ENCODE peak calls at places on chromosomes 7 and 10, in seven cellular contexts. T, I, N, O, F, S and K are unnamed samples.

GRCh38 chr7:152709307-152710133 is 33.6 kb upstream of the XRCC2 start:
- DNase-seq in T (no peak), I (no peak), N (no peak), O (no peak), F (no peak), S (no peak), K (no peak)

GRCh38 chr7:85972504-85973141 is 671.1 kb upstream of the GRM3 start:
- DNase-seq in T (no peak), I (no peak), N (no peak), O (no peak), F (peak; percentile 56), S (peak; percentile 50), K (no peak)

GRCh38 chr7:83413831-83414230 is 235.1 kb downstream of the SEMA3E start:
- DNase-seq in T (no peak), I (peak; percentile 60), N (no peak), O (peak; percentile 40), F (no peak), S (no peak), K (no peak)

GRCh38 chr10:45294681-45295080 is 20.7 kb downstream of the OR13A1 start:
- DNase-seq in T (no peak), I (no peak), N (no peak), O (no peak), F (no peak), S (no peak), K (no peak)

GRCh38 chr10:72026251-72026650 is 62.1 kb downstream of the CHST3 start:
- DNase-seq in T (no peak), I (no peak), N (no peak), O (no peak), F (no peak), S (no peak), K (no peak)

GRCh38 chr10:113547426-113547825 is 5.4 kb upstream of the HABP2 start:
- DNase-seq in T (no peak), I (no peak), N (no peak), O (no peak), F (no peak), S (no peak), K (no peak)

GRCh38 chr10:28077889-28078288 is 79.0 kb upstream of the ODAD2 start:
- DNase-seq in T (no peak), I (no peak), N (no peak), O (peak; percentile 36), F (no peak), S (no peak), K (no peak)

GRCh38 chr10:123991622-123992570 is 100.3 kb upstream of the CPXM2 start:
- DNase-seq in T (peak; percentile 45), I (no peak), N (no peak), O (no peak), F (peak; percentile 57), S (peak; percentile 54), K (peak; percentile 55)

GRCh38 chr10:71083457-71083975 is 128.9 kb upstream of the UNC5B start:
- DNase-seq in T (no peak), I (no peak), N (peak; percentile 3), O (no peak), F (peak; percentile 36), S (no peak), K (peak; percentile 14)

GRCh38 chr7:31083205-31083801 is 31.2 kb downstream of the ADCYAP1R1 start:
- DNase-seq in T (no peak), I (no peak), N (no peak), O (no peak), F (peak; percentile 25), S (no peak), K (no peak)

DNA sequence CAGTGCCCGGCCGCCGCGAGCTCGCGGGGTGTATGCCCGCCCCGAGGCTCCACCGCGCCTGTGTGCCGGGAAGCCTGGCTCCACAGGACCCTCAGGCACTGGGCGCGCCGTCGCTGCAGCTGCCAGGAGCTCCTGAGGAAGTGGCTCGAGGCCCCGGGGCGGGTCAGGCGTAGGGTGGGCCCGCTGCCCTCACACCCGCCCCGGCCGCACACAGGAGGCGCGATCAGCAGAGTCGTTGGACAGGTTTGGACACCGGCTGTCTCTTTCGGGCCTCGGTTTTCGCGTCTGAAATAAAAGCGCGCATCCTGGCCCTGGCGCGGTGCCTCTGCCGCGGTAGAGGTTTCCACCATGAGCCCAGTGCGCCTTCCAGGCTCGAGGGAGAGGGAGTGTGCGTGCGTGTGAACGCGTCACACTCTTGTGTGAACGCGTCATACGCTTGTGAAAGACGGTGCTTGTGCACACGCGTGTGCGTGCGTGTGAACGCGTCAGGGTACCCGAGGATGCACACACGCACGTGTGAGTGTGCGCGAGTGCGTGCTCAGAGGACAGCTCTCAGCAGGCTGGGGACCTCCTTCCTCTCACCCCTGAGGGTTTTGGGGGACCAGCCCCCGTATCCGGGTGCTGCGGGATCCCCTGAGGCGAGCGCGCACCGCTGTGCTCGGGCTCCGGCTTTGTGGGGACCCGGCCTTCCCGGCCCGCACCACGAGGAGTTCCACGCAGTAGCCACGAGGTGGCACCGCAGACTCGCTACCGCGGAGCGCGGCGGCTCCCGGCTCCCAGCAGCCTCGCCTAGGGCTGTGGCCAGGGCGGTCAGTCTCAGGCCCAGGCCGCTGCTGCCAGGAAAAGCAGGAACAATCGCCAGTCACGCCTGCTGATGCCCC is 83.8 kb downstream of the BMS1 start:
- DNase-seq in T (peak; percentile 85), I (peak; percentile 89), N (peak; percentile 75), O (peak; percentile 56), F (peak; percentile 91), S (peak; percentile 91), K (no peak)
- H3K4me3 ChIP-seq in T (no peak overlapping the region), I (no peak overlapping the region), N (peak overlapping the region; percentile 38), O (peak overlapping the region; percentile 17), F (peak overlapping the region; percentile 16), S (no peak overlapping the region), K (peak overlapping the region; percentile 59)

DNA sequence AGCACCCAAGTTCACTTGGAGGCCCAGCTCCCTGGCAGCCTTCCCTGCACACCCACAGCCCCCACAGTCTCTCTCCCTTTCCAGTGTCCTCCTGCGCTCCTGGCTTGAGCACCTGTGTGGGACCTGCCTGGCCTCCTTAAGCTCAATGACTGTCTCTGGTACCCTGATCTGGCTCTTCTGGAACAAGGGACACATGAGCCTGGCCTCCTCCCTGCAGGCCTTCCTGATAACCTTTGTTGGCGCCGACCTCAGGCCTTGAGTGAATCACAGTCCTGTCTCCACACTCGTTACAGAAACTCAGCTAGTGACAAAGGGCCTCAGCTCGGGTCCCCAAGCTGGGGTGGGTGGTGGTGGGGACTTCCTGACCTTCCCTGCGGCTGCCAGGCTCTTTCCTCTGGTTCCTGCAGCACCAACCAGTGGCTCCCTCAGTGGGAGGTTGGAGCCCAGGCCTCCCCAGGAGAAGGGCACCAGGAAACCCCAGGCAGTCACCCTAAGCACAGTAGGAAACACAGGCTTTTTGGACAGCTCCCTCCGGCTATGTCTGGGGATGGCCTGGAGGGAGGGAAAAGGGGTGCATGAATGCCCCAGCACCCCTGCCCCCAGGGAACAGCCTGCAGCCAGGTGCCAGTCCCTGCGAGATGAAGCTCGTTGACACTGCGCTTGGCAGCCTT is 147.3 kb downstream of the SH3PXD2A start:
- DNase-seq in T (no peak), I (no peak), N (no peak), O (no peak), F (no peak), S (peak; percentile 33), K (no peak)
- H3K27ac ChIP-seq in T (no peak overlapping the region), I (no peak overlapping the region), N (no peak overlapping the region), O (no peak overlapping the region), F (no peak overlapping the region), S (no peak overlapping the region), K (no peak overlapping the region)

GRCh38 chr7:108417926-108418325 is 38.3 kb downstream of the NRCAM start:
- DNase-seq in T (no peak), I (no peak), N (no peak), O (peak; percentile 18), F (no peak), S (no peak), K (no peak)

GRCh38 chr7:108417144-108417543 is 39.1 kb downstream of the NRCAM start:
- DNase-seq in T (no peak), I (no peak), N (no peak), O (no peak), F (no peak), S (no peak), K (no peak)

GRCh38 chr7:108413782-108414492 is 42.3 kb downstream of the NRCAM start:
- DNase-seq in T (no peak), I (no peak), N (no peak), O (peak; percentile 90), F (no peak), S (no peak), K (no peak)

GRCh38 chr7:108413337-108413736 is 42.9 kb downstream of the NRCAM start:
- DNase-seq in T (no peak), I (no peak), N (no peak), O (no peak), F (no peak), S (no peak), K (no peak)

DNA sequence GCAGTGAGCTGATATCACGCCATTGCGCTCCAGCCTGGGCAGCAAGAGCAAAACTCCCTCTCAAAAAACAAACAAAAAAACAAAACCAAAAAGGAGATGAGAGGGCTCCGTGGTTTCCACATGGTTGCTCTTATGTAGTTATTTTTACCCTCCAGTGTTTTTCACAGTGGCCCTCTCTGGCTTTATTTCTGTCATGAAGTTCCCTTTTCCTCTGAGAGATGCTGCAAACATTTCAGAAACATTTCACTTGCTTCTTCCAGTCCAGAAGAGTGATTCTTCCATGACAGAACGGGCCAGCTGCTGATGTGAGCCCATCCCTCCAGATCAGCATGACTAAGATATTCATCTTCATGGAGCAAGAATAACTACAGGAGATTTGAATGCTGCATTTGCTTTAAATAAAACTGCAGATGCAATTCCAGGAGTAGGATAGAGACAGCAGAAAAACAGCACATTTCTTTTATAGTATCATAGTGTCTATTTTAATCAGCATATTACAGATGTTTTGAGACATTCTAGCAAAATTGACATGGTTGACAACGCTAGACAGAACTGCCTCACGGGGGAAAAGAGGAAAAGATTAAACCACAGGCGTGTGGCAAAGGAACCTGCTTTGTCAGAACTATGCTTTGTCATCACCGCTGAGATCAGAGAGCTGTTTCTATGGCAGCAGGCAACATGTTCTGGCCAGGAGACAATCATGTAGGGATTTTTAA is 40.3 kb downstream of the NRCAM start:
- DNase-seq in T (no peak), I (no peak), N (no peak), O (peak; percentile 85), F (no peak), S (no peak), K (no peak)
- H3K4me3 ChIP-seq in T (no peak overlapping the region), I (no peak overlapping the region), N (no peak overlapping the region), O (no peak overlapping the region), F (no peak overlapping the region), S (no peak overlapping the region), K (no peak overlapping the region)

GRCh38 chr7:74185636-74186035 is 11.5 kb downstream of the EIF4H start:
- DNase-seq in T (no peak), I (no peak), N (no peak), O (no peak), F (no peak), S (no peak), K (no peak)
- H3K27ac ChIP-seq in T (peak overlapping the region; percentile 40), I (no peak overlapping the region), N (no peak overlapping the region), O (no peak overlapping the region), F (no peak overlapping the region), S (peak overlapping the region; percentile 8), K (no peak overlapping the region)

DNA sequence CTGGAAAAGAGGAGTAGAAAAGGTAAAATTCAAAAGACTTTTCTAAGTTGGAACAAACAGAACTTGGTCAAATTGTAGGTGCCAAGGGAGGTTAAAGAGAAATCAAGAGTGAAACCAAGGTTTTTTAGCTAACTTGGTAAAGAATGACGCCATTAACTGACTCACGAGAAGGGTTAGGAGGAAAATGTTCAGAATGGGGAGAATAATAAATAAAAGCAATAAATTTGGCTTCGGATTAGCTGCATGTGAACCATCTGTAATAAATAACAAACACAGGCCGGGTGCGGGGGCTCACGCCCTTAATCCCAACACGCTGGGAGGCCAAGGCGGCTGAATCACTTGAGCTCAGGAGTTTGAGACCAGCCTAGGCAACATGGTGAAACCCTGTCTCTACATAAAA is 71.9 kb upstream of the SRRM3 start:
- DNase-seq in T (no peak), I (no peak), N (no peak), O (no peak), F (no peak), S (no peak), K (no peak)
- H3K4me3 ChIP-seq in T (no peak overlapping the region), I (no peak overlapping the region), N (no peak overlapping the region), O (no peak overlapping the region), F (no peak overlapping the region), S (no peak overlapping the region), K (no peak overlapping the region)